ENCODE peak calls at places on chromosomes 11 and 22, in five cellular contexts. One of them, this sample, is unnamed.

GRCh38 chr11:130827697-130828377 is 88.4 kb downstream of the SNX19 start:
- DNase-seq in heart right ventricle: peak
- DNase-seq in omental fat pad: no peak
- DNase-seq in astrocyte: peak
- DNase-seq in psoas muscle: peak
- DNase-seq in this sample: peak

GRCh38 chr11:3215346-3216026 is 3.1 kb downstream of the MRGPRG start:
- DNase-seq in heart right ventricle: peak
- DNase-seq in omental fat pad: no peak
- DNase-seq in astrocyte: no peak
- DNase-seq in psoas muscle: peak
- DNase-seq in this sample: no peak

GRCh38 chr11:134973801-134974200 is 561.8 kb upstream of the B3GAT1 start:
- DNase-seq in heart right ventricle: no peak
- DNase-seq in omental fat pad: no peak
- DNase-seq in astrocyte: no peak
- DNase-seq in psoas muscle: no peak
- DNase-seq in this sample: no peak

GRCh38 chr22:25896098-25896497 is 154.1 kb downstream of the MYO18B start:
- DNase-seq in heart right ventricle: no peak
- DNase-seq in omental fat pad: no peak
- DNase-seq in astrocyte: no peak
- DNase-seq in psoas muscle: no peak
- DNase-seq in this sample: no peak

GRCh38 chr11:14826580-14826979 is 65.5 kb downstream of the CYP2R1 start:
- DNase-seq in heart right ventricle: no peak
- DNase-seq in omental fat pad: no peak
- DNase-seq in astrocyte: no peak
- DNase-seq in psoas muscle: no peak
- DNase-seq in this sample: no peak

GRCh38 chr11:119780264-119780953 is 51.4 kb upstream of the NECTIN1 start:
- DNase-seq in heart right ventricle: peak
- DNase-seq in omental fat pad: no peak
- DNase-seq in astrocyte: no peak
- DNase-seq in psoas muscle: no peak
- DNase-seq in this sample: no peak

GRCh38 chr22:27086728-27087450 is 429.5 kb downstream of the MIAT start:
- DNase-seq in heart right ventricle: no peak
- DNase-seq in omental fat pad: no peak
- DNase-seq in astrocyte: no peak
- DNase-seq in psoas muscle: no peak
- DNase-seq in this sample: no peak

GRCh38 chr22:20573176-20573829 is 65.9 kb downstream of the MED15 start:
- DNase-seq in heart right ventricle: no peak
- DNase-seq in omental fat pad: no peak
- DNase-seq in astrocyte: no peak
- DNase-seq in psoas muscle: no peak
- DNase-seq in this sample: no peak

GRCh38 chr11:702731-703461 is 3.1 kb upstream of the EPS8L2 start:
- DNase-seq in heart right ventricle: no peak
- DNase-seq in omental fat pad: no peak
- DNase-seq in astrocyte: no peak
- DNase-seq in psoas muscle: no peak
- DNase-seq in this sample: no peak

GRCh38 chr11:29432719-29433325 is 584.0 kb downstream of the KCNA4 start:
- DNase-seq in heart right ventricle: no peak
- DNase-seq in omental fat pad: no peak
- DNase-seq in astrocyte: no peak
- DNase-seq in psoas muscle: no peak
- DNase-seq in this sample: no peak

GRCh38 chr11:69244286-69244685 is 49.7 kb upstream of the MYEOV start:
- DNase-seq in heart right ventricle: no peak
- DNase-seq in omental fat pad: no peak
- DNase-seq in astrocyte: no peak
- DNase-seq in psoas muscle: no peak
- DNase-seq in this sample: no peak

GRCh38 chr11:110526323-110526722 is 96.6 kb downstream of the FDX1 start:
- DNase-seq in heart right ventricle: no peak
- DNase-seq in omental fat pad: no peak
- DNase-seq in astrocyte: no peak
- DNase-seq in psoas muscle: no peak
- DNase-seq in this sample: no peak

GRCh38 chr22:19226428-19226827 is 47.9 kb upstream of the SLC25A1 start:
- DNase-seq in heart right ventricle: no peak
- DNase-seq in omental fat pad: no peak
- DNase-seq in astrocyte: no peak
- DNase-seq in psoas muscle: no peak
- DNase-seq in this sample: no peak

GRCh38 chr11:78354741-78355705 is 62.6 kb downstream of the GAB2 start:
- DNase-seq in heart right ventricle: no peak
- DNase-seq in omental fat pad: no peak
- DNase-seq in astrocyte: no peak
- DNase-seq in psoas muscle: no peak
- DNase-seq in this sample: no peak

GRCh38 chr11:17277024-17277584 is 565 bp downstream of the NUCB2 start:
- DNase-seq in heart right ventricle: no peak
- DNase-seq in omental fat pad: no peak
- DNase-seq in astrocyte: peak
- DNase-seq in psoas muscle: no peak
- DNase-seq in this sample: no peak

GRCh38 chr11:13311570-13311969 is 34.0 kb downstream of the BMAL1 start:
- DNase-seq in heart right ventricle: no peak
- DNase-seq in omental fat pad: no peak
- DNase-seq in astrocyte: no peak
- DNase-seq in psoas muscle: no peak
- DNase-seq in this sample: no peak

GRCh38 chr22:45073064-45073463 is 63.3 kb upstream of the PHF21B start:
- DNase-seq in heart right ventricle: no peak
- DNase-seq in omental fat pad: no peak
- DNase-seq in astrocyte: no peak
- DNase-seq in psoas muscle: no peak
- DNase-seq in this sample: no peak

DNA sequence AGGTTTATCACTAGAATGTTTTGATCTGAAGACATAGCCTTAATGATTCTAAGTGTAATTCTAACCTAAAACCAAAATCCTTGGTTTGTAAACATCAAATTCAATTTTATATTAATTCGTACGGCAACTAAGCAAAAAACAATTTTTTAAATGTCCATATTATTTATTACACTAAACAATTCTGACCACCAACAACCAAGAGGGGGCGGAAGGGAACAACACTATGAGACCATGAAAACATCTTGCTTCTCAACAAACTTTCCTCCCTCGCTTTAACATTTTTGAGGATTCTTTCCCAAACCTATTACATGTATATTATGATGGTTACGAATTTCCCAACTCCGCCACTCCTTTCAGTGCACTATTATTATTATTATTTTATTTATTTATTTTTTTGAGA is 6.5 kb upstream of the UCP2 start:
- DNase-seq in heart right ventricle: no peak
- DNase-seq in omental fat pad: no peak
- DNase-seq in astrocyte: no peak
- DNase-seq in psoas muscle: no peak
- DNase-seq in this sample: no peak
- TF ChIP-seq CTCF in heart right ventricle: no peak
- TF ChIP-seq CTCF in omental fat pad: no peak
- TF ChIP-seq CTCF in astrocyte: no peak
- TF ChIP-seq CTCF in psoas muscle: no peak
- TF ChIP-seq CTCF in this sample: no peak

GRCh38 chr11:61922539-61922938 is 5.2 kb upstream of the RAB3IL1 start:
- DNase-seq in heart right ventricle: peak
- DNase-seq in omental fat pad: no peak
- DNase-seq in astrocyte: peak
- DNase-seq in psoas muscle: peak
- DNase-seq in this sample: no peak
- TF ChIP-seq CTCF in heart right ventricle: no peak
- TF ChIP-seq CTCF in omental fat pad: no peak
- TF ChIP-seq CTCF in astrocyte: no peak
- TF ChIP-seq CTCF in psoas muscle: no peak
- TF ChIP-seq CTCF in this sample: no peak

DNA sequence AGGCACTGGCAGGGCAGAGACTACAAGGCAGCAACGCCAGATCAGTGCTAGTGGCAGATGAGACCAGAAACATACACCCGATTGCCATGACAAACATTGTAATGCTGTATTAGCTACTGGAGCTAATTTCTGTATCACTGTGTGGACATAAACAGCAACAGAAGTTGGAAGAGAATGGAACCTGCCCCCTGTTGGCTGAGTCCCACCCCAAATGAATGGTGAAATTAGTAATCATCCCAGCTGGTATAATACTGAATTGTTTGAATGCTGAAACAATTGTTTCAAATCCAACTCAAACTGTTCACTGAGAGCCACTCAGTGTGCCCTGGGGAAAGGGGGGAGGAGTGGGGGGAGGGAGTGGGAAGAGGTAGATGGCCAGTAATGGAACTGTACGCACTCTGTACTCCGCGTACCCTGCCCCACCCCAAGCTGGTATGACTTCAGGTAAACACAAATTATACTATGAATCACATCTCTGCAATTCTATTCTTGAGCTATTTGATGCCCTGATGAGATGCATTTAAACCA is 11.2 kb upstream of the BIRC3 start:
- DNase-seq in heart right ventricle: no peak
- DNase-seq in omental fat pad: no peak
- DNase-seq in astrocyte: no peak
- DNase-seq in psoas muscle: no peak
- DNase-seq in this sample: no peak
- TF ChIP-seq CTCF in heart right ventricle: no peak
- TF ChIP-seq CTCF in omental fat pad: no peak
- TF ChIP-seq CTCF in astrocyte: no peak
- TF ChIP-seq CTCF in psoas muscle: no peak
- TF ChIP-seq CTCF in this sample: no peak

GRCh38 chr22:32820131-32820882 is 18.8 kb downstream of the TIMP3 start:
- DNase-seq in heart right ventricle: no peak
- DNase-seq in omental fat pad: no peak
- DNase-seq in astrocyte: peak
- DNase-seq in psoas muscle: no peak
- DNase-seq in this sample: no peak
- TF ChIP-seq CTCF in heart right ventricle: no peak
- TF ChIP-seq CTCF in omental fat pad: no peak
- TF ChIP-seq CTCF in astrocyte: no peak
- TF ChIP-seq CTCF in psoas muscle: no peak
- TF ChIP-seq CTCF in this sample: no peak